ENCODE peak calls at places on chromosomes 16 and 17, in four cellular contexts. K, I, U and X are unnamed samples.

GRCh38 chr16:84532299-84532724 is 27.9 kb upstream of the MEAK7 start:
- DNase-seq in K (no peak), I (no peak), U (no peak), X (no peak)

GRCh38 chr17:2238432-2239169 is 65.0 kb downstream of the SMG6 start:
- DNase-seq in U (peak; percentile 86), K (no peak), I (no peak), X (no peak)

GRCh38 chr16:84368327-84368996 is at the start of gene ATP2C2:
- DNase-seq in U (no peak), I (no peak), K (no peak), X (no peak)

GRCh38 chr17:48611213-48611612 is 396 bp upstream of the HOXB7 start:
- DNase-seq in K (no peak), U (no peak), I (no peak), X (no peak)

GRCh38 chr17:2179615-2180295 is 123.8 kb downstream of the SMG6 start:
- DNase-seq in U (no peak), K (no peak), I (no peak), X (no peak)

GRCh38 chr16:23410176-23410575 is 42.8 kb downstream of the COG7 start:
- DNase-seq in K (no peak), I (no peak), U (no peak), X (no peak)

GRCh38 chr16:57534881-57535658 is 1.3 kb downstream of the CCDC102A start:
- DNase-seq in U (no peak), I (no peak), K (no peak), X (no peak)

GRCh38 chr17:55451758-55452468 is 30.3 kb upstream of the MMD start:
- DNase-seq in I (no peak), U (no peak), K (no peak), X (no peak)

GRCh38 chr17:8117980-8118768 is at the start of gene ALOXE3:
- DNase-seq in I (peak; percentile 41), U (no peak), K (no peak), X (no peak)

DNA sequence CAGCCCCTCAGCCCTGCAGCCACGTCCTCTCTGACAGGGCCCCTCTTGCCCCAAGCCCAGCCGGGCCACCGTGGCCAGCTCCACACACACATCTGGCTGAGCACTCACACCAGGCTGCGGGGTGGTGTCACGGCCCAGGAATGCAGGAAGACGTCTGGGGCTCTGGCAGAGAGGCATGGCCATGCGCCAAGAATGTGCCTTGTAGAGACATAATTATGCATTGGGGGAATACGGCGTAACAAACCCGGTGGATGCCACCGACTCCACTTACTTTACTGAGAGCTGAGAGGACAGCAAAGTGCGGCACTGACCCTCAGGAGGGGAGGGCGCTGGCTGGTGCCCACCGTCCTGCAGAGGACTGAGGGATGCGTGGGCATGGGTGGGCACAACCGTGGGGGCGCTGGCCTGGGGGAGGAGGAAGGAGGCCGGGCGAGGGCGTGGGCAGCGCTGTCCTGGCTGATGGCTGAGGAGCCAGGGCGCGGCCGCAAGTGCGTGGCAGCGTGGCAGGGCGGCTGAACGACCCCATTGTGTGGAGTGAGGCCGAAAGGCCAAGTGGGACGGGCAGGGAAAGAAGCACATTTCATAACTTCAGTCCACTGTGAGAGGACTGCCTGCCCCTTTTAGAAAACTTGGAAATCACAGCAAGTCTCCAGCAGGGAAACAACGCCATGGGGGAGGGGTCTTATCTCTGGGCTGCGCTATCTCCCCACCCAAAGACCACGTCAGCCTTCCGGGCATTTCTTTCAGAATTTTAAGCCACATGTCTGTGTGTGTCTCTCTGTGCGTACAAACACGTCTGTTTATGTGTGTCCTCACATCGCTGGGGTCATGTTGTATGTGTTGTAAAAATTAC is 30.6 kb downstream of the METRNL start:
- DNase-seq in I (peak; percentile 39), K (no peak), U (no peak), X (no peak)
- TF ChIP-seq POLR2AphosphoS5 in I (no peak), K (no peak), U (no peak), X (no peak)

GRCh38 chr17:9408381-9408780 is 167.2 kb downstream of the STX8 start:
- DNase-seq in U (no peak), K (no peak), I (no peak), X (no peak)
- TF ChIP-seq SPI1 in U (no peak), K (no peak), I (no peak), X (no peak)

GRCh38 chr17:78400581-78401240 is 22.3 kb downstream of the PGS1 start:
- DNase-seq in U (no peak), K (no peak), I (no peak), X (no peak)
- TF ChIP-seq POLR2AphosphoS5 in U (no peak), K (no peak), I (no peak), X (no peak)

GRCh38 chr17:78325076-78325712 is 34.7 kb downstream of the SOCS3 start:
- DNase-seq in I (no peak), K (no peak), U (no peak), X (no peak)
- TF ChIP-seq SPI1 in I (no peak), K (no peak), U (no peak), X (no peak)